ENCODE peak calls at places on chromosomes 4 and X, in nine cellular contexts. L, K, E, I, X, P, H, M and V are unnamed samples.

GRCh38 chr4:2825184-2825506 is 18.5 kb upstream of the ADD1 start:
- DNase-seq in X (no peak), M (no peak), E (no peak), L (no peak), H (no peak), I (no peak), P (no peak), K (no peak), V (no peak)

GRCh38 chr4:83867221-83867620 is 331.3 kb downstream of the GPAT3 start:
- DNase-seq in H (no peak), L (no peak), E (no peak), X (no peak), K (no peak), I (no peak), P (no peak), M (no peak), V (peak; percentile 35)

GRCh38 chr4:185580699-185581098 is 45.4 kb upstream of the PDLIM3 start:
- DNase-seq in M (no peak), I (no peak), E (no peak), K (no peak), X (no peak), H (no peak), P (no peak), L (no peak), V (peak; percentile 26)

GRCh38 chr4:48345542-48345941 is 4.2 kb downstream of the SLAIN2 start:
- DNase-seq in M (no peak), H (no peak), K (no peak), L (no peak), E (no peak), P (no peak), X (no peak), I (no peak), V (no peak)

GRCh38 chrX:150486011-150486410 is 82.4 kb upstream of the MTM1 start:
- DNase-seq in P (peak; percentile 57), X (peak; percentile 22), M (peak; percentile 58), L (peak; percentile 15), I (peak; percentile 38), K (no peak), H (peak; percentile 50), E (no peak), V (peak; percentile 59)

GRCh38 chr4:19178835-19179234 is 1072.9 kb upstream of the SLIT2 start:
- DNase-seq in L (no peak), I (no peak), H (no peak), E (no peak), P (no peak), M (no peak), X (no peak), K (no peak), V (no peak)

GRCh38 chrX:112837531-112837930 is 3.1 kb downstream of the AMOT start:
- DNase-seq in I (no peak), L (no peak), H (no peak), M (no peak), X (no peak), E (no peak), K (no peak), P (no peak), V (no peak)

GRCh38 chrX:16885628-16886027 is 15.5 kb upstream of the RBBP7 start:
- DNase-seq in P (no peak), X (no peak), M (no peak), K (no peak), H (no peak), E (no peak), I (no peak), L (no peak), V (no peak)

GRCh38 chr4:108044951-108045686 is 55.4 kb downstream of the HADH start:
- DNase-seq in M (no peak), H (no peak), X (no peak), L (no peak), E (no peak), P (no peak), I (no peak), K (no peak), V (no peak)

GRCh38 chr4:24974252-24974580 is 56.5 kb downstream of the LGI2 start:
- DNase-seq in H (peak; percentile 17), L (no peak), P (no peak), M (no peak), E (no peak), K (no peak), X (no peak), I (no peak), V (no peak)

GRCh38 chrX:17412692-17413091 is 37.7 kb downstream of the NHS start:
- DNase-seq in E (no peak), I (no peak), M (no peak), L (no peak), H (no peak), P (no peak), X (no peak), K (no peak), V (peak; percentile 87)

GRCh38 chrX:46686003-46686645 is 72.8 kb downstream of the SLC9A7 start:
- DNase-seq in H (peak; percentile 22), K (no peak), P (peak; percentile 49), L (no peak), I (peak; percentile 4), E (no peak), X (peak; percentile 11), M (peak; percentile 50), V (peak; percentile 41)

GRCh38 chr4:165027762-165028402 is 3.9 kb upstream of the TRIM60 start:
- DNase-seq in P (no peak), L (no peak), K (no peak), I (no peak), E (no peak), M (no peak), H (no peak), X (no peak), V (no peak)

GRCh38 chrX:1475881-1476280 is 23.2 kb upstream of the ASMTL start:
- DNase-seq in H (no peak), E (no peak), M (no peak), K (no peak), P (no peak), L (no peak), X (no peak), I (no peak), V (no peak)

GRCh38 chr4:992297-993110 is 700 bp downstream of the SLC26A1 start:
- DNase-seq in P (no peak), X (no peak), I (no peak), H (peak; percentile 88), K (no peak), M (no peak), E (no peak), L (no peak), V (peak; percentile 30)
- TF ChIP-seq POLR2A in P (no peak), X (no peak), I (no peak), H (peak; percentile 72), K (no peak), M (no peak), E (no peak), L (no peak), V (no peak)

GRCh38 chrX:33808636-33809035 is 323.5 kb downstream of the FAM47A start:
- DNase-seq in I (no peak), X (no peak), P (no peak), L (no peak), H (no peak), E (no peak), K (no peak), M (no peak), V (no peak)
- TF ChIP-seq POLR2A in I (no peak), X (no peak), P (no peak), L (no peak), H (no peak), E (no peak), K (no peak), M (no peak), V (no peak)

GRCh38 chr4:70706516-70706915 is 15.2 kb upstream of the RUFY3 start:
- DNase-seq in L (no peak), H (no peak), M (no peak), E (no peak), P (peak; percentile 27), K (no peak), I (no peak), X (no peak), V (peak; percentile 16)

GRCh38 chr4:70705146-70705855 is 16.5 kb upstream of the RUFY3 start:
- DNase-seq in K (peak; percentile 67), E (no peak), I (peak; percentile 62), L (no peak), M (peak; percentile 71), P (peak; percentile 83), H (peak; percentile 77), X (peak; percentile 80), V (peak; percentile 46)

GRCh38 chr4:70703695-70704332 is 15.5 kb downstream of the UTP3 start:
- DNase-seq in K (no peak), E (no peak), X (no peak), M (no peak), L (no peak), I (peak; percentile 12), H (peak; percentile 18), P (no peak), V (peak; percentile 83)

GRCh38 chr4:70705856-70706461 is 15.8 kb upstream of the RUFY3 start:
- DNase-seq in E (no peak), X (no peak), H (no peak), I (no peak), P (no peak), L (no peak), K (no peak), M (no peak), V (peak; percentile 54)

DNA sequence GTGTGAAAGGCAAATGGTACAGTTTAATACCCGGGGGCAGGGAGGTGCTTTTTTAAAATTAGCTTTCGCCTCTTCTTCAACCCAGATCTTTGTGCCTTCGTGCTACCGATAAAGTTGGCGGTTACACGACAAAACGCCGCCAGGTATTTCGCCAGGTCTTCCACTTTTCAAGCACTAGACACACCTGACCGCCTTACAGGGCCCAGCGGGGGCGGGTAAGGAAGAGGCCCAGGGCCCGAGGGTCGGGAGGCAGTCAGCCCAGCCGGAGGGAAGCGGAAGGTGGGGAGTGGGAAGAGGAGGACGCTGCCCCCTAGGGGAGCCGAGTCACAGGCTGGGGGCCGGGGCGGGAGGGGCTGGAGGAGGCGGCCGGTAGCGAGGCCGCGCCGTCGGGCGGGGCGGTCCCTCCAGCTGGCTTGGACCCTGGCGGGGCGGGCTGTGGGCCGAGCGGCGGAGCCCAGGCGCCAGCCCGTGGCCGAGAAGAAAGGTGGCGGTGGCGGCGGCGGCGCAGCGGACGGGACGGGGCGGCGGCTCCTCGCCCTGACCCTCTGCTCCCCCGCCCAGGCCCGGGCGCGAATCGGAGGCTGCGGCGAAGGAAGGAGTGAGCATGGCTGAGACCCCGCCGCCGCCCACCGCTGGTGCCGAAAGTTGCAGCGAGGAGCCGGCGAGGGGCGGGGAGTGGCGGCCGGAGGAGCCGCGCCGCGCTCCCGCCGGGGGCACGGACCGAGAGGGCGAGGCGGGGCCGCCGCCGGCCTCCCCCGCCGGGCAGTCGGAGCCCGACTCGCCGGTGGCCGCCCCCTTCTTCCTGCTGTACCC is 16.2 kb downstream of the UTP3 start:
- DNase-seq in I (peak; percentile 78), K (peak; percentile 54), L (no peak), H (peak; percentile 88), E (no peak), M (peak; percentile 85), P (peak; percentile 81), X (peak; percentile 89), V (peak; percentile 67)
- TF ChIP-seq POLR2A in I (peak; percentile 47), K (no peak), L (peak; percentile 54), H (peak; percentile 13), E (peak; percentile 18), M (peak; percentile 13), P (no peak), X (peak; percentile 51), V (no peak)

DNA sequence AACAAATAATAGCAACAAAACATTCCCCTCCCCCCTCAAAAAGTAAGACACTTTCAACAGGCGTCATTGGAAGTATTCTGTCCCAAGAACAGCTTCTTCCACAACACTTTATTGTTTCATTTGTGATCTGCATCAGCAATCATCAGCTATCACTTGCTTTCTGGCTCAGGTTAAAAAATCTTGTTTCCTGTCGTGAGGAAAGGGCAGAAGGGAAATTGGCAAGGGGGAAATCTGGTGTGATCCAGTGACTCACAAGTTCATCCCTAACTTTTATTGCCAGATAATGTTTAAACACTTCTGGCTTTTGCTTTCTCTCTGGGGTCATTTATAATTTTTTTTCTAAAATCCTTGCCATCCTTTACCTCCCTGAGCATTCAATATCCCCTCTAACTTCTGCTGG is 247.4 kb upstream of the GIMD1 start:
- DNase-seq in E (no peak), X (no peak), K (no peak), M (no peak), H (no peak), I (no peak), P (no peak), L (no peak), V (no peak)
- TF ChIP-seq POLR2A in E (no peak), X (no peak), K (no peak), M (no peak), H (no peak), I (no peak), P (no peak), L (no peak), V (no peak)